ENCODE peak calls at places on chromosome 16, in five cellular contexts. V, M, I, A and E are unnamed samples.

GRCh38 chr16:24834459-24835335 is 11.1 kb upstream of the SLC5A11 start:
- DNase-seq in M (no peak), V (no peak), I (peak; percentile 64), A (no peak), E (no peak)

GRCh38 chr16:53041196-53041977 is 11.3 kb downstream of the CHD9NB start:
- DNase-seq in V (no peak), I (peak; percentile 36), M (peak; percentile 47), A (no peak), E (no peak)

GRCh38 chr16:80802129-80802528 is 2.3 kb downstream of the CDYL2 start:
- DNase-seq in I (no peak), M (no peak), V (no peak), A (no peak), E (no peak)

GRCh38 chr16:49528035-49528434 is 154.4 kb downstream of the C16orf78 start:
- DNase-seq in V (no peak), A (no peak), I (no peak), M (no peak), E (no peak)

GRCh38 chr16:54929090-54930033 is 1.3 kb upstream of the IRX5 start:
- DNase-seq in I (peak; percentile 98), M (peak; percentile 99), A (peak; percentile 99), V (peak; percentile 98), E (peak; percentile 86)

GRCh38 chr16:57640612-57641011 is 12.2 kb downstream of the ADGRG1 start:
- DNase-seq in A (no peak), M (no peak), I (no peak), V (no peak), E (no peak)

GRCh38 chr16:12086861-12087260 is 110.3 kb downstream of the SNX29 start:
- DNase-seq in I (no peak), A (no peak), V (no peak), M (no peak), E (no peak)

GRCh38 chr16:89307421-89307805 is 89.9 kb downstream of the ZNF778 start:
- DNase-seq in M (no peak), A (no peak), I (no peak), V (no peak), E (no peak)

GRCh38 chr16:19868421-19868820 is 16.2 kb downstream of the GPRC5B start:
- DNase-seq in M (no peak), V (no peak), A (no peak), I (no peak), E (no peak)

GRCh38 chr16:13289515-13289914 is 388.1 kb downstream of the SHISA9 start:
- DNase-seq in V (no peak), A (no peak), M (no peak), I (no peak), E (no peak)

GRCh38 chr16:10594312-10594950 is 14.0 kb upstream of the EMP2 start:
- DNase-seq in V (no peak), I (no peak), M (no peak), A (no peak), E (no peak)

GRCh38 chr16:55418586-55418985 is 60.4 kb upstream of the MMP2 start:
- DNase-seq in I (no peak), V (no peak), M (no peak), A (no peak), E (no peak)

DNA sequence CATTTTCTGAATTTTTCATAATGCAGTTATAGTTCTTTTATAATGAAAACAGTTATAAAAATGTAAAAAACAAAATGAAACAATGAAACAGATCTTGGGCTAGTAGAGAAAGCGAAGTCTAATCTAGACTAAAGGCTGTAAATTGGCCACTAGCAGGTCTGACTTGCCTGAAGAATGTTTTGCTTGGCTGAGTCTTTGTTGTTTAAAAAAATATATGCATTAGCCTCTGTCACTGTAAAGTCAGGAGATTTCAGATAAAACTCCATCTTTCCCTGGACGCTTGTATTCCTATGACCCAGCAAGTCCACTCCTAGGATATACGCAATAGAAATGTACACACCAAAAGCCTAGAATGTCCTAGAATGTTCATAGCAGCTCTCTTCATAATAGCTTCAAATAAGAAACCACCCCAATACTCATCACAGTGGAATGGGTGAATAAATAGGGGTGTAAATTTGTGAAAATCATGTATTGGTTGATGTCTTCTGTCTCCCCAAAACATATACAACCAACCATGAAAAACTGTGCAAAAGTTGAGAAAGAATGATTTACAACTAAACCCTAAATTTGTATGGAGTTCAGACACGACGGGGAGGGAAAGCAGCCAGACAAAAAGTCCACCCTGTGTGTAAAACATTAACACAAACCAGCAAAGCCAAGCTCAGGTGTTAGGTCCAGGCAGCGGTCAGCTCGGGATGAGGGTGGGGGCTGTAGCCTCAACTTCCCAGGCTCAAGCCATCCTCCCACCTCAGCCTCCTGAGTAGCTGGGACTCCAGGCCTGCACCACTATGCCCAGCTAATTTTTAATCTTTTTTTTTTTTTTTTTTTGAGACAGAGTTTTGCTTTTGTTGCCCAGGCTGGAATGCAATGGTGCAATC is 37.8 kb upstream of the MEAK7 start:
- DNase-seq in I (no peak), A (no peak), M (no peak), V (no peak), E (no peak)
- H3K27ac ChIP-seq in I (no peak overlapping the region), A (no peak overlapping the region), M (no peak overlapping the region), V (no peak overlapping the region), E (no peak overlapping the region)

GRCh38 chr16:74732951-74733350 is 32.3 kb upstream of the MLKL start:
- DNase-seq in M (no peak), I (no peak), V (no peak), A (no peak), E (no peak)
- H3K4me1 ChIP-seq in M (no peaks in the 10 kb centered on the region), I (no peaks in the 10 kb centered on the region), V (no peaks in the 10 kb centered on the region), A (no peaks in the 10 kb centered on the region), E (no peaks in the 10 kb centered on the region)

GRCh38 chr16:30626230-30626629 is 16.0 kb upstream of the ZNF689 start:
- DNase-seq in A (no peak), V (no peak), M (no peak), I (no peak), E (no peak)

GRCh38 chr16:30623558-30624283 is 13.5 kb upstream of the ZNF689 start:
- DNase-seq in I (no peak), M (no peak), A (no peak), V (no peak), E (no peak)

GRCh38 chr16:30633526-30633925 is 17.2 kb upstream of the PRR14 start:
- DNase-seq in V (no peak), M (no peak), A (no peak), I (no peak), E (no peak)

DNA sequence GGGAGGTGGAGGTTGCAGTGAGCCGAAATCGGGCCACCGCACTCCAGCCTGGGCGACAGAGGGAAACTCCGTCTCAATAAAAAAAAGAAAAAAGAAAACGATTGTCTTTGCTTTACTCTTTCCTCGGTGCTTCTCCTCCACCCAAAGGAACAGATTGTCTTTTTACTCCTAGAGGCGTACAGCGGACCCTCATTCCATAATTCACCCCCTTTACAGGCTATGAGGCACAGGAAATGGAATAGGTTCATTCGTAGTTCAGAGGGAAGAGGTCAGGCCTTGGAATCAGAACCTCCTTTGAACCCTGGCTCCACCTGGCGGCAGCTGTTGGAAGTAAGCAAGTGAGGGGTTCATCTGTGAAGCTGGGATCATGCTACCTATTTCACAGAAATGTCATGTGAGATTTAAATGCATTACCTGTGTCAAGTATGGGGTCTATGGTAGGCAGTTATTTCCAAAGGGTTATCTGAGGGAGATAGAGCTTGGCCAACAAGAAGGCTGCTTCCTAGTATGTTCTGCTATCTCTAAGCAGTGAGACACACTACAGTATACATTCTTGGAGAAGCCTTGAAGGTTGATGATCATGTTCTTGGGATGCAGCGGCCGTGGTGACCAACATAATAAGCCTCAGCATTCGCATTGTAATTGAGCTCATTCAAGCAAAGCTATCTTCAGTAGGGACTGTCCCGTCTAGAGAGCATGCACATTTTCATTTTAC is 18.6 kb upstream of the ZNF689 start:
- DNase-seq in M (peak; percentile 88), A (peak; percentile 84), I (peak; percentile 95), V (peak; percentile 55), E (peak; percentile 77)
- H3K27ac ChIP-seq in M (no peak overlapping the region), A (no peak overlapping the region), I (peak overlapping the region; percentile 35), V (no peak overlapping the region), E (no peak overlapping the region)

GRCh38 chr16:1101573-1102332 is 5.7 kb upstream of the C1QTNF8 start:
- DNase-seq in V (no peak), A (no peak), I (no peak), M (no peak), E (no peak)

GRCh38 chr16:1099224-1100083 is 3.4 kb upstream of the C1QTNF8 start:
- DNase-seq in M (no peak), V (no peak), I (no peak), A (no peak), E (no peak)

GRCh38 chr16:1098266-1098991 is 2.4 kb upstream of the C1QTNF8 start:
- DNase-seq in A (no peak), V (no peak), M (no peak), I (no peak), E (no peak)

GRCh38 chr16:1101133-1101532 is 5.1 kb upstream of the C1QTNF8 start:
- DNase-seq in I (no peak), A (no peak), M (no peak), V (no peak), E (no peak)

DNA sequence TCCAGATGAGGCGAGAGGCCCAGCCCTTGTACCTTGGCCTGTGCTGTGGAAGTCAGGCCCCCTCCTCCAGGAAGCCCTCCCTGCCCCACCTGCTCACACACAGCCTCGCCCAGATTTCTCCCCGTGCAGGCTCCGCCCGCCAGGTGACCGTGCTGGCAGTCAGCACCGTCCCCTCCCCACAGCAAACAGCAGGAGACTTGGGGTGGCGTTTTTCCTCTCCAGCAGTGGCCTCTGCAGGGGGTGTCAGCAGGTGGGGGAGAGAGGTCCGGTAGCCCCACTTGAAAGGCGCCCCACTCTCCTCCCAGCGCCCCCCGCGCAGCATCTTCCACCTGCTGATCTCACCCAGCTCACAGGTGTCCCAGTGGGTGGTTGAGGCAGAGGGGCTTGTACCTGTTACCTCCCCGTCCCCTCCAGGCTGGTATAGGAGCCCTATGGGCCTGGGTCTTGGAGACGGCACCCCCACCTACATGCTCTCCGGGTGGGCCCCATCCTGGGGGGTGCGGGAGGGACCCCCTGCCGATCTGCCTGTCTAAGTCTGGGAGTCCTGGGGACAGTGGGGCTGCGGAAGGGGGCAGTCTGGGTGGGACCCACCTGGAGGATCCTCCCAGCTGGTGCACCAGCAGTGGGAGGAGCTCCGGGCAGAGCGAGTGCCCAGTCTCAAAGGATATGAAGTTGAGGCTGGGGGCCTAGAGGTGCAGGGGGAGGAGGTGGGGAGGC is 4.2 kb upstream of the C1QTNF8 start:
- DNase-seq in V (no peak), M (no peak), A (no peak), I (no peak), E (no peak)
- H3K4me1 ChIP-seq in V (peaks cover 62% of the 10 kb centered on the region), M (peaks cover 7% of the 10 kb centered on the region), A (no peaks in the 10 kb centered on the region), I (peaks cover 3% of the 10 kb centered on the region), E (no peaks in the 10 kb centered on the region)

DNA sequence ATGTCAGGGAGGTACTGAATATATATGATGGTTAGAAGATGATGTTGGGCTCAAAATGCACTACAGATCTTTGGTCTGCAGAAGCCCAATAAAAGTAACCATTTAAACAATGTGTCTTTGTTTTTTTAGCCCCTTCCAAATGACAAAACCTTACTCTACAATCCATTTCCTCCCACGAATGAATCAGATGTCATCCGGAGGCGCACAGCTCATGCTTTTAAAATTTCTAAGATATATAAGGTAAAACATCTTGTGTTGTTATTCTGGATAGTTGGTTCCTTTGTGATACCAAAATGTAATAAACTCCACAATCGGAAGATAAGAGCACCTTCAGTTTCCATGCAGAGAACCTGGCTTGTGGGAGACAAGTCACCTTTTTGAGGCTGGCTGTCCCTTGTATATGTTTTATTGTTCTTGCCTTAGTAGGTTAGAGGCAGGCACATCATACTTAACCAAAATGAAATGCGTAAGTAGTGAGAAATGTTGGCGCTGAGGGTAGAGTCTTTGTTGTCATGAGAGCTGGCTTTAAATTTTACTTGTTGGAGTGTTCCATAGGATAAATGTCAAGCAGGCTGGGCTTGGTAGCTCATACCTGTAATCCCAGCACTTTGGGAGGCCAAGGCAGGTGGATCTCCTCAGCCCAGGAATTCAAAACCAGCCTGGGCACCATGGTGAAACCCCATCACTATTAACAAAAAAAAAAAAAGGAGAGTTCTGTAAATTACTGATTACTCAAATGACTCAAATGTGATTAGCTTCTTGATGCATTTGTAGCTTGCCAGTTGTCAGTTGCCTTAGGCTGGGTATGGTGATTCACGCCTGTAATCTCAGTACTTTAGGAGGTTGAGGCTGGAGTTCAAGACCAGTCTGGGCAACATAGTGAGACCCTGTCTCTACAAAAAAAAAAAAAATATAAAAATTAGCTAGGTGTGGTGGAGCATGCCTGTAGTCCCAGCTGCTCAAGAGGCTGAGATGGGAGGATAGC is 19.7 kb upstream of the SNTB2 start:
- DNase-seq in I (no peak), M (no peak), V (no peak), A (no peak), E (no peak)
- H3K27ac ChIP-seq in I (no peak overlapping the region), M (no peak overlapping the region), V (no peak overlapping the region), A (no peak overlapping the region), E (no peak overlapping the region)